ENCODE peak calls at places on chromosomes 7 and 10, in ten cellular contexts. I is GM12865; M is fibroblast of lung; K is CD4-positive, alpha-beta memory T cell; P is psoas muscle; X is adrenal gland; O is heart left ventricle; D is aorta; Y is IMR-90; N is AG04450. B is an unnamed sample.

GRCh38 chr7:55588379-55588699 is 16.0 kb upstream of the VOPP1 start:
- DNase-seq in X (no peak), N (no peak), M (no peak), Y (no peak), P (no peak), K (no peak), D (no peak), I (no peak), O (no peak), B (no peak)

GRCh38 chr7:29853072-29853471 is 46.8 kb downstream of the WIPF3 start:
- DNase-seq in D (no peak), N (no peak), I (no peak), X (no peak), Y (no peak), O (no peak), M (no peak), K (no peak), P (peak; percentile 84), B (no peak)

GRCh38 chr10:4663162-4663992 is 162.6 kb upstream of the AKR1E2 start:
- DNase-seq in I (peak; percentile 26), X (peak; percentile 52), O (peak; percentile 85), D (peak; percentile 67), M (peak; percentile 100), Y (peak; percentile 99), K (no peak), P (peak; percentile 70), N (peak; percentile 96), B (peak; percentile 90)

GRCh38 chr10:11927746-11928145 is 104.6 kb downstream of the PROSER2 start:
- DNase-seq in M (no peak), K (no peak), P (no peak), N (no peak), Y (no peak), D (no peak), I (no peak), O (no peak), X (no peak), B (no peak)

GRCh38 chr7:100372256-100372655 is 1.0 kb upstream of the PILRA start:
- DNase-seq in P (peak; percentile 56), X (peak; percentile 43), D (no peak), M (peak; percentile 25), I (no peak), Y (peak; percentile 69), N (peak; percentile 15), K (no peak), O (no peak), B (peak; percentile 65)

GRCh38 chr7:76196786-76197185 is 4.9 kb upstream of the SRRM3 start:
- DNase-seq in I (no peak), K (no peak), P (no peak), N (no peak), Y (no peak), X (no peak), D (no peak), O (no peak), M (no peak), B (no peak)

GRCh38 chr10:132918617-132919373 is 23.6 kb downstream of the CFAP46 start:
- DNase-seq in D (no peak), P (peak; percentile 42), M (no peak), Y (no peak), N (no peak), O (no peak), X (no peak), I (no peak), K (no peak), B (no peak)

GRCh38 chr7:46626261-46627037 is 705.4 kb upstream of the IGFBP3 start:
- DNase-seq in D (no peak), N (no peak), K (no peak), P (no peak), X (no peak), Y (no peak), I (peak; percentile 49), O (no peak), M (no peak), B (no peak)

GRCh38 chr7:137146552-137146961 is 197.0 kb downstream of the PTN start:
- DNase-seq in K (no peak), I (no peak), M (peak; percentile 98), Y (peak; percentile 94), X (no peak), D (no peak), P (no peak), O (no peak), N (peak; percentile 69), B (no peak)

GRCh38 chr10:120940299-120940900 is 89.2 kb downstream of the WDR11 start:
- DNase-seq in P (no peak), Y (no peak), O (no peak), X (no peak), N (no peak), K (no peak), D (no peak), M (no peak), I (no peak), B (no peak)

GRCh38 chr7:134693256-134693655 is 46.6 kb downstream of the BPGM start:
- DNase-seq in I (no peak), K (no peak), P (peak; percentile 69), O (no peak), M (peak; percentile 97), D (peak; percentile 85), Y (peak; percentile 96), X (no peak), N (peak; percentile 71), B (peak; percentile 78)

GRCh38 chr10:103193107-103193819 is at the start of gene NT5C2:
- DNase-seq in M (peak; percentile 73), K (peak; percentile 75), O (peak; percentile 86), Y (peak; percentile 72), N (peak; percentile 24), I (peak; percentile 84), X (peak; percentile 80), D (peak; percentile 89), P (peak; percentile 92), B (peak; percentile 73)

GRCh38 chr7:7203813-7204575 is 21.6 kb downstream of the C1GALT1 start:
- DNase-seq in Y (no peak), O (no peak), N (no peak), M (no peak), K (no peak), P (no peak), D (no peak), X (no peak), I (peak; percentile 21), B (no peak)

GRCh38 chr7:99369767-99370353 is 4.7 kb upstream of the ARPC1B start:
- DNase-seq in P (peak; percentile 22), K (no peak), Y (peak; percentile 45), M (peak; percentile 66), O (no peak), I (no peak), N (no peak), D (no peak), X (no peak), B (no peak)

GRCh38 chr10:29699621-29700020 is 64.8 kb upstream of the SVIL start:
- DNase-seq in Y (no peak), I (no peak), D (no peak), X (no peak), M (no peak), K (no peak), N (no peak), P (no peak), O (no peak), B (no peak)

GRCh38 chr7:158705234-158705890 is 758 bp upstream of the NCAPG2 start:
- DNase-seq in M (no peak), O (no peak), I (no peak), Y (no peak), D (no peak), N (no peak), P (no peak), X (no peak), K (no peak), B (no peak)

GRCh38 chr7:158702196-158702595 is 2.4 kb downstream of the NCAPG2 start:
- DNase-seq in X (no peak), I (no peak), Y (no peak), O (no peak), K (no peak), N (no peak), P (no peak), M (no peak), D (no peak), B (no peak)

GRCh38 chr7:158704524-158705233 is at the start of gene NCAPG2:
- DNase-seq in K (peak; percentile 95), D (peak; percentile 99), O (peak; percentile 98), M (peak; percentile 96), X (peak; percentile 99), I (peak; percentile 99), P (peak; percentile 100), Y (peak; percentile 98), N (peak; percentile 95), B (peak; percentile 96)

GRCh38 chr7:158700008-158700407 is 4.6 kb downstream of the NCAPG2 start:
- DNase-seq in X (no peak), Y (no peak), M (no peak), K (no peak), O (no peak), I (no peak), N (no peak), P (no peak), D (no peak), B (no peak)

GRCh38 chr7:158702944-158703343 is 1.7 kb downstream of the NCAPG2 start:
- DNase-seq in D (no peak), M (no peak), Y (no peak), I (no peak), K (no peak), N (no peak), O (no peak), X (no peak), P (no peak), B (no peak)
- H3K4me3 ChIP-seq in D (no peak overlapping the region), M (peak overlapping the region; percentile 90), Y (no peak overlapping the region), I (peak overlapping the region; percentile 98), K (no peak overlapping the region), N (no peak overlapping the region), O (no peak overlapping the region), X (no peak overlapping the region), P (no peak overlapping the region), B (no peak overlapping the region)

GRCh38 chr7:94997547-94997946 is 90.2 kb downstream of the PPP1R9A start:
- DNase-seq in I (no peak), K (no peak), N (no peak), M (no peak), O (no peak), D (no peak), P (no peak), X (no peak), Y (no peak), B (no peak)
- H3K4me3 ChIP-seq in I (no peak overlapping the region), K (no peak overlapping the region), N (no peak overlapping the region), M (no peak overlapping the region), O (no peak overlapping the region), D (no peak overlapping the region), P (no peak overlapping the region), X (no peak overlapping the region), Y (no peak overlapping the region), B (no peak overlapping the region)

GRCh38 chr10:127908106-127908957 is 1.4 kb downstream of the PTPRE start:
- DNase-seq in K (no peak), P (peak; percentile 65), N (no peak), Y (peak; percentile 74), O (peak; percentile 57), M (peak; percentile 92), I (no peak), X (peak; percentile 91), D (no peak), B (no peak)
- H3K4me3 ChIP-seq in K (no peak overlapping the region), P (peak overlapping the region; percentile 72), N (no peak overlapping the region), Y (no peak overlapping the region), O (peak overlapping the region; percentile 85), M (peak overlapping the region; percentile 55), I (no peak overlapping the region), X (no peak overlapping the region), D (no peak overlapping the region), B (peak overlapping the region; percentile 62)

GRCh38 chr7:48004598-48004997 is 24.3 kb downstream of the SUN3 start:
- DNase-seq in D (no peak), O (no peak), I (peak; percentile 7), M (no peak), X (no peak), K (no peak), N (no peak), Y (no peak), P (no peak), B (no peak)
- H3K4me3 ChIP-seq in D (no peak overlapping the region), O (no peak overlapping the region), I (no peak overlapping the region), M (no peak overlapping the region), X (no peak overlapping the region), K (no peak overlapping the region), N (no peak overlapping the region), Y (no peak overlapping the region), P (no peak overlapping the region), B (no peak overlapping the region)

B was measured in right atrium auricular region.